ENCODE peak calls at places on chromosomes 13 and 19, in six cellular contexts. S is HFF-Myc, O is kidney epithelial cell, Y is mammary epithelial cell, K is RWPE1, J is bronchial epithelial cell. G is an unnamed sample.

GRCh38 chr13:71312923-71313322 is 554.1 kb downstream of the DACH1 start:
- DNase-seq in S (no peak), Y (no peak), J (no peak), O (no peak), K (no peak), G (no peak)

GRCh38 chr13:73171926-73172325 is 113.1 kb downstream of the KLF5 start:
- DNase-seq in O (no peak), S (no peak), K (no peak), J (peak; percentile 50), Y (peak; percentile 51), G (no peak)

GRCh38 chr13:48318014-48318713 is 14.6 kb downstream of the RB1 start:
- DNase-seq in S (no peak), Y (no peak), O (no peak), K (no peak), J (no peak), G (peak; percentile 6)

GRCh38 chr19:10124429-10124828 is 4.7 kb upstream of the EIF3G start:
- DNase-seq in S (no peak), O (no peak), J (no peak), Y (no peak), K (no peak), G (no peak)

GRCh38 chr19:55482967-55483671 is 1.9 kb upstream of the NAT14 start:
- DNase-seq in O (no peak), S (no peak), K (no peak), J (no peak), Y (no peak), G (no peak)

GRCh38 chr19:33302974-33303790 is 848 bp upstream of the CEBPA start:
- DNase-seq in O (no peak), K (peak; percentile 47), J (no peak), S (no peak), Y (peak; percentile 54), G (peak; percentile 30)

GRCh38 chr19:40663712-40664692 is 26.4 kb downstream of the NUMBL start:
- DNase-seq in J (no peak), O (no peak), S (no peak), K (no peak), Y (no peak), G (peak; percentile 50)

GRCh38 chr19:17245535-17245984 is at the start of gene NR2F6:
- DNase-seq in O (no peak), J (no peak), S (no peak), K (no peak), Y (peak; percentile 40), G (no peak)

GRCh38 chr19:45071545-45071938 is 4.7 kb downstream of the ZNF296 start:
- DNase-seq in K (no peak), J (no peak), S (no peak), Y (no peak), O (no peak), G (no peak)

GRCh38 chr19:15419413-15420025 is 731 bp upstream of the AKAP8L start:
- DNase-seq in Y (no peak), J (peak; percentile 26), S (no peak), K (no peak), O (no peak), G (no peak)

GRCh38 chr13:65882810-65883209 is 1347.3 kb downstream of the PCDH9 start:
- DNase-seq in K (no peak), J (no peak), Y (no peak), S (no peak), O (no peak), G (no peak)
- TF ChIP-seq CTCF in K (no peak), J (no peak), Y (peak; percentile 20), S (peak; percentile 15), O (no peak), G (no peak)

GRCh38 chr19:27776020-27776419 is 1436.9 kb downstream of the UQCRFS1 start:
- DNase-seq in Y (peak; percentile 19), O (no peak), K (no peak), S (no peak), J (peak; percentile 3), G (peak; percentile 20)

GRCh38 chr19:27776524-27776923 is 1436.4 kb downstream of the UQCRFS1 start:
- DNase-seq in S (no peak), Y (no peak), K (no peak), O (no peak), J (no peak), G (no peak)

GRCh38 chr19:27777242-27777641 is 1435.7 kb downstream of the UQCRFS1 start:
- DNase-seq in Y (no peak), S (no peak), J (no peak), O (no peak), K (no peak), G (no peak)

GRCh38 chr19:27779953-27780352 is 1433.0 kb downstream of the UQCRFS1 start:
- DNase-seq in Y (no peak), K (no peak), S (no peak), O (no peak), J (no peak), G (no peak)

DNA sequence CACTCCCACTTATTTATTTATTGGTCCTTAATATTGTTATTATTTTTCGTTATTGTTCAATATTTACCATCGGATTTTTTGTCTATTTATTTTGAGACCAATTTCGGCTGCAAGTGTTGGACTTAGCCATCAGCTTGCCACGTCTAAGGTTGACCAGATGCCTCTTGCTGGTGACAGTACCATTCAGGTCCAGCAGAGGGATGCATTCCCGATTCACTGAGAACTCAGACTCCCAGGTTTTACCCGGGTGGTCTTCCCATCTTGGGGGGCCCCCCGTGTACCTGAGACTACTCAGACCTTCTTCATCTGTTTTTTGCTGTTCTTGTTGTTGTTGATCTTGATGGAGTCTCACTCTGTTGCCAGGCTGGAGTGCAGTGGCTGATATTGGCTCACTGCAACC is 1435.2 kb downstream of the UQCRFS1 start:
- DNase-seq in O (no peak), S (no peak), Y (no peak), J (no peak), K (no peak), G (no peak)
- TF ChIP-seq CTCF in O (no peak), S (peak; percentile 33), Y (peak; percentile 25), J (no peak), K (no peak), G (no peak)

DNA sequence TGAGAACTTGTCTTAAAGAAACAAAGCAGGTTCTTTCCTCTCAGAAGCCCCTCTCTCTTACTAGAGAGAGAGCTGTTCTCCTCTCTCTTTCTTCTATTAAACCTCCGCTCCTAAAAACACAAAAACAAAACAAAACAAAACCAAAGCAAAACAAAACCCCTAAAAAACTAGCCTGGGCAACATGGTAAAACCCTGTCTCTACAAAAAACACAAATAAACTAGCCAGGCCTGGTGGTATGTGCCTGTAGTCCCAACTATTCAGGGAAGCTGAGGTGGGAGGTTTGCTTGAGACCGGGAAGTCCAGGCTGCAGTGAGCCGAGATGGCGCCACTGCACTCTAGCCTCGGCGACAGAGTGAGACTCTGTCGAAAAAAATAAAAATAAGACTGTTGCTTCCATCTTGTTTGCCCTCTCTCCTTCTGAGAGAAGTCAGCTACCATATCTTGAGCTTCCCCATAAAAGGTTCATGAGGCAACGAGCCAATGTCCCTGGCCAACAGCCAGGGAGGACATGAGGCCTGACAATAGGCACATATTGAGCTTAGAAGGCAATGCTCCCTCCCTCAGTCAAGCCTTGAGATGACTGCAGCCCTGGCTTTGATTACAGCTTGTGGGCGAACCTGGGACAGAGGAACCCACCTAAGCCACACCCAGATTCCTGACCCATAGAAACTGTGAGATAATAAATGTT is 17.5 kb upstream of the FLT3 start:
- DNase-seq in J (no peak), O (no peak), Y (no peak), S (no peak), K (no peak), G (no peak)
- TF ChIP-seq CTCF in J (no peak), O (no peak), Y (no peak), S (no peak), K (no peak), G (no peak)

GRCh38 chr13:113635048-113635420 is 23.0 kb downstream of the ATP4B start:
- DNase-seq in Y (no peak), S (no peak), O (no peak), J (no peak), K (no peak), G (no peak)
- TF ChIP-seq CTCF in Y (no peak), S (no peak), O (no peak), J (no peak), K (no peak), G (no peak)

DNA sequence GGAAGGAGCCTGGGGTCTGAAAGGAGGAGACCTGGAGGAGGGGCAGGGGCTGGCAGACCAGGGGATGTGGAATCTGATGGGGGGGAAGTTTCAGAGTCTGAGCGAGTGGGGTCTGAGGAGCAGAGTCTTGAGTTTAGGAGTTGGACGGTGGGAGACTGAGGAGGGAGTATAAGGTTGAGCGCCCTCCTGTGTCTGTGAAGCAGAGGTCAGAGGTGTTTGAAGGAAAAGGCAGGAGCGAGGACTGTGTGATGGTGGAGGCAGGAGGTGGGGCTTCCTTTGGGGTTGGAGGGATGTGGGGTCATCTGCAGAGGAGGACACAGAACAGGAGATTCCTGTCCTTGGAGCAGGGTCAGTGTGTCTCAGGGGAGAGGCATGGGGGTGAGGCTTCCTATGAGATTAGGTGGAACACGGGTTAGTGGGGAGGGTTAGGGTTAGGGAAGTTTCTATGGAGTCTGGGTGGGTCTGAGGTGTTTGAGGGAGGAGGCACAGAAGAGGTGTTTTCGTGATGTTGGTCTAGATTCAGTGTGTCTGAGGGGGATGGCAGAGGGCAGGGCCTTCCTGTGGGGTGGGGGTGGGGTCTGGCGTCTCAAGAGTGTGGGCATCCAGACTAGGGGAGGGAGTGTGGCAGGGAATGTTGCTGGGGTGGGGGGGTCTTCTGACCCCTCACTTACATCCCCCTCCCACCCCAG is 8.3 kb downstream of the RYR1 start:
- DNase-seq in J (no peak), Y (no peak), S (no peak), K (no peak), O (no peak), G (peak; percentile 43)
- TF ChIP-seq CTCF in J (no peak), Y (no peak), S (no peak), K (no peak), O (peak; percentile 18), G (no peak)

DNA sequence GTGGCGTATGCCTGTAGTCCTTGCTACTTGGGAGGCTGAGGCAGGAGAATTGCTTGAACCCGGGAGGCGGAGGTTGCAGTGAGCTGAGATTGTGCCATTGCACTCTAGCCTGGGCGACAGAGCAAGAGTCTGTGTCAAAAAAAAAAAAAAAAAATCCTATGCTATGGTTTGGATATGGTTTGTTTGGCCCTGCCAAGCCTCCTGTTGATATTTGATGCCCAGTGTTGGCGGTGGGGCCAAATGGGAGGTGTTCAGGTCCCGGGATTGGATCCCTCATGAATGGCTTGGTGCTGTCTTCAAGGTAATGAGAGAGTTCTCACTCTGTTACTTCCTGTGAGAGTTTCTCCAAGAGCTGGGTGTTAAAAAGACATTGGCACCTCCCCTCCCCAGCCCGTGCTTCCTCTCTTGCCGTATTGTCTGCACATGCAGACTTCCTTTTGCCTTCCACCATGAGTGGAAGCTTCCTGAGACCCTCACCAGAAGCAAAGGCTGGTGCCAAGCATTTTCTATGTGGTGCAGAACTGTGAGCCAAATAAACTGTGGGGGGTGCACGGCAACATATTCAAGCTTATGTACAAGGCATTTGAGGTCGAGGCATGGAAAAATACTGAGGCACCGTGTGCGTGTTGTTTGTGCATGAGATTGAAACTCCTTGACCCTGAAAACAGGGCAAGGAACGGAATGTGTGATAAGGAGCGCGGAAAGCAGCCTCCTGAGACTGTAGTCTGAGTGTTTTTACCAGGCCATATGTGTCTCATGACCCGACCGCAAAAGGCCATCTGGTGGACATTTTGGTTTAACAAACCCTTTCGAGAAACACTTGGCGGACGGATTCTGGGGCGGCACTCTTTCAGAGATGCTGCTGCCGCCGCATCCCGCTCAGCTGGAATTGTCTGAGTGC is 7.3 kb downstream of the SIGLEC9 start:
- DNase-seq in O (no peak), Y (no peak), K (no peak), S (peak; percentile 21), J (no peak), G (peak; percentile 60)
- TF ChIP-seq CTCF in O (no peak), Y (no peak), K (no peak), S (no peak), J (no peak), G (no peak)